ENCODE peak calls at places on chromosomes 2 and 18, in six cellular contexts. Q, K, W, E, R and J are unnamed samples.

GRCh38 chr18:64405161-64405560 is 256.3 kb upstream of the LINC00305 start:
- DNase-seq in Q (no peak), K (no peak), W (no peak), E (no peak), R (no peak), J (no peak)

GRCh38 chr2:217510790-217511291 is 492.0 kb downstream of the TNS1 start:
- DNase-seq in Q (peak; percentile 69), K (peak; percentile 45), W (peak; percentile 70), E (peak; percentile 27), R (peak; percentile 15), J (peak; percentile 90)

GRCh38 chr2:36965751-36966369 is 476 bp downstream of the STRN start:
- DNase-seq in Q (no peak), K (peak; percentile 87), W (no peak), E (no peak), R (peak; percentile 53), J (peak; percentile 23)

GRCh38 chr2:223044092-223044836 is 7.7 kb upstream of the KCNE4 start:
- DNase-seq in Q (no peak), K (peak; percentile 56), W (no peak), E (no peak), R (no peak), J (no peak)

GRCh38 chr18:10515456-10515855 is 10.4 kb upstream of the NAPG start:
- DNase-seq in Q (no peak), K (no peak), W (no peak), E (no peak), R (no peak), J (no peak)

GRCh38 chr18:22346968-22347611 is 70.6 kb downstream of the CTAGE1 start:
- DNase-seq in Q (peak; percentile 5), K (no peak), W (no peak), E (no peak), R (no peak), J (no peak)

GRCh38 chr2:109486711-109487130 is 127.0 kb downstream of the SEPTIN10 start:
- DNase-seq in Q (no peak), K (no peak), W (no peak), E (no peak), R (no peak), J (no peak)

GRCh38 chr2:230879891-230880290 is 15.1 kb downstream of the ITM2C start:
- DNase-seq in Q (no peak), K (no peak), W (no peak), E (no peak), R (no peak), J (no peak)

GRCh38 chr2:12948231-12948962 is 231.7 kb downstream of the TRIB2 start:
- DNase-seq in Q (no peak), K (no peak), W (no peak), E (no peak), R (no peak), J (no peak)

GRCh38 chr2:213766465-213766891 is 482.2 kb downstream of the SPAG16 start:
- DNase-seq in Q (no peak), K (no peak), W (no peak), E (peak; percentile 60), R (no peak), J (no peak)

GRCh38 chr18:36302676-36303075 is 5.2 kb downstream of the FHOD3 start:
- DNase-seq in Q (no peak), K (no peak), W (no peak), E (no peak), R (no peak), J (no peak)

GRCh38 chr2:1055014-1055595 is 104.5 kb downstream of the SNTG2 start:
- DNase-seq in Q (no peak), K (no peak), W (no peak), E (no peak), R (no peak), J (no peak)

GRCh38 chr2:201233192-201234166 is 26.9 kb upstream of the CASP8 start:
- DNase-seq in Q (peak; percentile 96), K (peak; percentile 76), W (peak; percentile 83), E (peak; percentile 91), R (peak; percentile 27), J (peak; percentile 32)

GRCh38 chr2:88753833-88754584 is 62.5 kb downstream of the RPIA start:
- DNase-seq in Q (no peak), K (no peak), W (no peak), E (peak; percentile 41), R (no peak), J (peak; percentile 17)

GRCh38 chr2:10771786-10772185 is 40.8 kb downstream of the PDIA6 start:
- DNase-seq in Q (no peak), K (no peak), W (no peak), E (no peak), R (no peak), J (no peak)

GRCh38 chr2:25168256-25169072 is at the start of gene POMC:
- DNase-seq in Q (no peak), K (no peak), W (no peak), E (no peak), R (no peak), J (no peak)

GRCh38 chr2:157925071-157925470 is 48.9 kb upstream of the ACVR1 start:
- DNase-seq in Q (no peak), K (no peak), W (no peak), E (no peak), R (no peak), J (no peak)

GRCh38 chr2:111200333-111200879 is 79.7 kb downstream of the BCL2L11 start:
- DNase-seq in Q (no peak), K (no peak), W (no peak), E (no peak), R (no peak), J (no peak)

GRCh38 chr18:54671291-54671881 is 80.3 kb downstream of the DYNAP start:
- DNase-seq in Q (peak; percentile 19), K (peak; percentile 10), W (peak; percentile 24), E (no peak), R (no peak), J (no peak)

GRCh38 chr2:216426166-216426777 is 14.0 kb downstream of the SMARCAL1 start:
- DNase-seq in Q (no peak), K (no peak), W (no peak), E (no peak), R (no peak), J (no peak)

GRCh38 chr2:170106441-170106840 is 71.5 kb upstream of the MYO3B start:
- DNase-seq in Q (no peak), K (no peak), W (no peak), E (no peak), R (no peak), J (no peak)

GRCh38 chr2:1910562-1911256 is 166.4 kb upstream of the PXDN start:
- DNase-seq in Q (no peak), K (no peak), W (no peak), E (no peak), R (no peak), J (no peak)

GRCh38 chr2:71156531-71156930 is 26.1 kb downstream of the MPHOSPH10 start:
- DNase-seq in Q (no peak), K (no peak), W (no peak), E (no peak), R (no peak), J (peak; percentile 24)

GRCh38 chr18:2978626-2979025 is 34.3 kb downstream of the LPIN2 start:
- DNase-seq in Q (no peak), K (no peak), W (no peak), E (no peak), R (no peak), J (no peak)

GRCh38 chr2:191888400-191889166 is 41.7 kb upstream of the CAVIN2 start:
- DNase-seq in Q (no peak), K (no peak), W (no peak), E (no peak), R (no peak), J (no peak)

GRCh38 chr2:220194630-220195029 is 567.2 kb downstream of the SLC4A3 start:
- DNase-seq in Q (no peak), K (no peak), W (no peak), E (no peak), R (no peak), J (no peak)

GRCh38 chr2:37916512-37917082 is 8.5 kb upstream of the RMDN2 start:
- DNase-seq in Q (no peak), K (no peak), W (no peak), E (no peak), R (no peak), J (no peak)

GRCh38 chr2:213934560-213934959 is 476.3 kb upstream of the VWC2L start:
- DNase-seq in Q (peak; percentile 44), K (no peak), W (no peak), E (peak; percentile 11), R (no peak), J (no peak)

GRCh38 chr2:132582360-132582759 is 87.6 kb downstream of the LYPD1 start:
- DNase-seq in Q (no peak), K (no peak), W (no peak), E (no peak), R (no peak), J (peak; percentile 26)

GRCh38 chr2:42223822-42224268 is 54.7 kb downstream of the EML4 start:
- DNase-seq in Q (no peak), K (no peak), W (no peak), E (no peak), R (no peak), J (no peak)
- TF ChIP-seq JUND in Q (no peak), K (no peak), W (no peak), E (no peak), R (no peak), J (no peak)

GRCh38 chr2:152864601-152865000 is 146.2 kb downstream of the ARL6IP6 start:
- DNase-seq in Q (no peak), K (no peak), W (no peak), E (no peak), R (no peak), J (no peak)
- TF ChIP-seq JUND in Q (no peak), K (no peak), W (no peak), E (no peak), R (no peak), J (no peak)

DNA sequence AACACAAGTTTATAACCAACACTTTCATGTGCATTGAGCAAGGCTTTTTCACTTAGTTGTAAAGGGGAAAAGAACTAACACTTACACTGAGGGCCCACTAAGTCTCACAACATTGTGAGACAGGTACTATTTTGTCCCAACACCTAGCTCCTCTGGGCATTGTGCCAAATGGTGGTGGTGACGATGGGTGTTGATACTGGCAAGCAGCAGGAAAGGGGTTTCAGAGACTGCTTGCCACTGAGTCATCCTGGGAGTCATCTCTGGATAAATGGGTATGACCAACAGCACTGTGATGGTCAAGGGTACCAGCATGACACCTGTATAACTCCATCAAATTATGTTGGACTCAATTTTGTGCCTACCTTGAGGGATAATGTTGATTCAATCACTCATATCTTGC is 138.8 kb upstream of the ITGA6 start:
- DNase-seq in Q (no peak), K (no peak), W (peak; percentile 74), E (no peak), R (no peak), J (no peak)
- TF ChIP-seq JUND in Q (no peak), K (no peak), W (peak; percentile 65), E (no peak), R (no peak), J (no peak)

GRCh38 chr2:151654085-151654484 is 80.2 kb downstream of the NEB start:
- DNase-seq in Q (no peak), K (no peak), W (no peak), E (no peak), R (no peak), J (no peak)
- TF ChIP-seq JUND in Q (no peak), K (peak; percentile 29), W (no peak), E (no peak), R (no peak), J (no peak)